ENCODE peak calls at places on chromosomes 13 and 19, in eight cellular contexts. T, N, R, D, O, Q, C and K are unnamed samples.

GRCh38 chr19:54364775-54365257 is at the start of gene LAIR1:
- DNase-seq in Q (no peak), D (peak; percentile 36), O (peak; percentile 40), T (no peak), R (peak; percentile 38), C (no peak), N (no peak), K (peak; percentile 77)

GRCh38 chr13:51942189-51942588 is 69.1 kb downstream of the ATP7B start:
- DNase-seq in R (peak; percentile 57), T (peak; percentile 48), O (no peak), C (peak; percentile 54), N (no peak), D (peak; percentile 31), Q (no peak), K (peak; percentile 47)

GRCh38 chr19:13748169-13748884 is 16.0 kb upstream of the MRI1 start:
- DNase-seq in C (peak; percentile 25), Q (peak; percentile 54), O (no peak), T (peak; percentile 24), N (peak; percentile 52), R (no peak), D (no peak), K (no peak)

GRCh38 chr19:23991170-23991569 is 76.5 kb downstream of the ZNF726 start:
- DNase-seq in Q (no peak), R (peak; percentile 13), D (no peak), N (no peak), O (no peak), T (peak; percentile 49), C (peak; percentile 98), K (no peak)

GRCh38 chr19:3983936-3984583 is 1.2 kb downstream of the EEF2 start:
- DNase-seq in Q (no peak), C (peak; percentile 17), O (no peak), N (peak; percentile 53), T (no peak), R (no peak), D (no peak), K (no peak)

GRCh38 chr19:40691421-40692211 is 1.2 kb upstream of the NUMBL start:
- DNase-seq in T (no peak), N (no peak), O (no peak), C (no peak), D (no peak), Q (no peak), R (no peak), K (no peak)

GRCh38 chr13:76863022-76863421 is 23.2 kb downstream of the KCTD12 start:
- DNase-seq in R (no peak), N (no peak), Q (no peak), D (no peak), C (no peak), T (no peak), O (no peak), K (no peak)

GRCh38 chr13:101945435-101945834 is 456.4 kb downstream of the FGF14 start:
- DNase-seq in C (no peak), R (no peak), O (no peak), Q (no peak), D (no peak), N (no peak), T (no peak), K (no peak)

GRCh38 chr13:111970501-111971155 is 96.3 kb upstream of the SOX1 start:
- DNase-seq in O (no peak), T (no peak), R (no peak), C (no peak), N (no peak), Q (no peak), D (no peak), K (peak; percentile 38)

GRCh38 chr13:20799726-20800416 is 26.1 kb upstream of the EEF1AKMT1 start:
- DNase-seq in D (no peak), N (no peak), O (no peak), T (no peak), Q (peak; percentile 52), C (peak; percentile 51), R (no peak), K (no peak)

GRCh38 chr13:39119422-39119821 is 81.2 kb downstream of the NHLRC3 start:
- DNase-seq in O (no peak), Q (no peak), N (no peak), D (no peak), C (no peak), T (no peak), R (no peak), K (no peak)

GRCh38 chr13:46475586-46475991 is 77.4 kb upstream of the LRCH1 start:
- DNase-seq in N (no peak), Q (peak; percentile 43), D (no peak), R (no peak), O (no peak), C (peak; percentile 40), T (no peak), K (no peak)

GRCh38 chr13:80359459-80360297 is 18.8 kb upstream of the SPRY2 start:
- DNase-seq in C (no peak), Q (no peak), T (peak; percentile 21), D (no peak), N (no peak), R (no peak), O (no peak), K (no peak)

GRCh38 chr19:18109731-18110671 is 12.4 kb downstream of the MAST3 start:
- DNase-seq in C (peak; percentile 29), O (no peak), D (no peak), T (peak; percentile 8), N (peak; percentile 67), R (no peak), Q (peak; percentile 34), K (peak; percentile 91)